ENCODE peak calls at places on chromosomes 5 and 9, in six cellular contexts. V, B, X, G, F and C are unnamed samples.

GRCh38 chr9:136117291-136118060 is 1.2 kb downstream of the TMEM250 start:
- DNase-seq in V (no peak), B (peak), X (peak), G (no peak), F (no peak), C (peak)

GRCh38 chr5:118545050-118545449 is 443.3 kb downstream of the DTWD2 start:
- DNase-seq in V (no peak), B (no peak), X (no peak), G (no peak), F (no peak), C (no peak)

GRCh38 chr5:104189031-104189430 is 626.4 kb upstream of the NUDT12 start:
- DNase-seq in V (no peak), B (no peak), X (no peak), G (no peak), F (no peak), C (no peak)

GRCh38 chr5:132260714-132261615 is 3.5 kb downstream of the PDLIM4 start:
- DNase-seq in V (no peak), B (no peak), X (peak), G (peak), F (peak), C (no peak)

GRCh38 chr5:137617806-137618205 is 118.1 kb downstream of the KLHL3 start:
- DNase-seq in V (no peak), B (no peak), X (no peak), G (no peak), F (no peak), C (no peak)

GRCh38 chr9:103014242-103014641 is 19.1 kb downstream of the CYLC2 start:
- DNase-seq in V (no peak), B (no peak), X (no peak), G (no peak), F (no peak), C (no peak)

GRCh38 chr9:86563350-86563749 is 209.1 kb upstream of the TUT7 start:
- DNase-seq in V (no peak), B (no peak), X (no peak), G (no peak), F (no peak), C (no peak)

GRCh38 chr9:71760901-71761300 is 7.4 kb downstream of the CEMIP2 start:
- DNase-seq in V (no peak), B (no peak), X (no peak), G (no peak), F (no peak), C (no peak)

GRCh38 chr5:132484386-132484715 is 6.2 kb downstream of the IRF1 start:
- DNase-seq in V (peak), B (no peak), X (peak), G (no peak), F (no peak), C (no peak)

GRCh38 chr5:36936309-36936708 is 59.7 kb downstream of the NIPBL start:
- DNase-seq in V (no peak), B (no peak), X (no peak), G (no peak), F (no peak), C (no peak)

GRCh38 chr9:128550226-128550625 is 2.2 kb upstream of the SPTAN1 start:
- DNase-seq in V (no peak), B (no peak), X (no peak), G (no peak), F (no peak), C (no peak)

GRCh38 chr9:128551652-128552152 is 685 bp upstream of the SPTAN1 start:
- DNase-seq in V (no peak), B (no peak), X (no peak), G (no peak), F (no peak), C (no peak)

GRCh38 chr9:128552744-128553221 is 396 bp downstream of the SPTAN1 start:
- DNase-seq in V (peak), B (peak), X (peak), G (peak), F (no peak), C (peak)

GRCh38 chr9:128552153-128552743 is at the start of gene SPTAN1:
- DNase-seq in V (peak), B (peak), X (peak), G (peak), F (peak), C (peak)

DNA sequence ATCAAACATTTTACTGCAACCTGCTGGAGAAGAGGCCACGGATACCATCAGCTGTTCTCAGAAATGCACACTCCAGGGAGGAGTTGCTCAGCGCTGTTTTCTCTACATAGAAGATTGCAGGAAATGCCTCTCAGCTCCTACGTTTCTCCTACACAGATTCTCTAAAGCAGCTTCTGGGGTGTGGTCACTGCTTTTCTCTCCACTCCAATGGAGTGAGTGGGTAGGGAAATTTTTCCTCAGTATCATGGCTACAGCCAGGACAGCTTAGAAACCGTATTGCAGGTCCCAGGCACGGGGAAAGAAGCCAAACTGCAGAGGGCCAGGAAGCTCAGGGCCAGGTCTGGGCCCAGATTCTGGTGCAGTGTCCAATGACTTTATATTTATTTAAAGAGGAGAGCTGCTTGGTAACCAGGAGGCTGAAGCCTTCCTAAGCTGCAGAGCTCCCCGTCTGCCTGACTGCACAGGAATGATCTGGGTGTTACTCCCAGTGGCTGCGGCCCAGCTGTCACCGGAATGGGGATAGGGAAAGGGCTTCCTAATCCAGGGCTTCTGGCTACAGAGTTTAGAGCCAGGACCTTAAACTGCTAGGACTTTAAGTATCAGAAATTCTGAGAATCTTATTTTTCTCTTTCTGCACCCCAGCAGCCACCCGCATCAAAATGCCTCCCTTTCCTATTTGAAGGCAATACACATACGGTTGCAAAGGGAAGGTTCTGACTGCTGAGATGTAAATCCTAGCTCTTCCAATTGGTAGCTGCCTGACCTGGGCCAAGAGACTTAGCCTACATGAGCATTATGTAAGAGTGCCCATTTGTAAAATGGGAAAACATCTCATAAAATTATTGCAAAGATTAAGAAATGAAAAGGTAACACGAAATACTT is 1.4 kb upstream of the SPTAN1 start:
- DNase-seq in V (no peak), B (no peak), X (no peak), G (no peak), F (no peak), C (no peak)
- TF ChIP-seq POLR2AphosphoS5 in V (no peak), B (no peak), X (no peak), G (no peak), F (no peak), C (no peak)

GRCh38 chr9:88987646-88988045 is 3.6 kb upstream of the S1PR3 start:
- DNase-seq in V (no peak), B (no peak), X (no peak), G (no peak), F (no peak), C (no peak)

GRCh38 chr9:88991066-88992030 is at the start of gene S1PR3:
- DNase-seq in V (no peak), B (peak), X (peak), G (peak), F (no peak), C (peak)

GRCh38 chr9:88989961-88990570 is 1.2 kb upstream of the S1PR3 start:
- DNase-seq in V (no peak), B (no peak), X (no peak), G (no peak), F (no peak), C (no peak)

GRCh38 chr9:88990721-88991065 is 575 bp upstream of the S1PR3 start:
- DNase-seq in V (no peak), B (no peak), X (no peak), G (no peak), F (no peak), C (no peak)

GRCh38 chr9:88988796-88989641 is 2.2 kb upstream of the S1PR3 start:
- DNase-seq in V (no peak), B (no peak), X (no peak), G (no peak), F (no peak), C (peak)
- TF ChIP-seq POLR2AphosphoS5 in V (no peak), B (no peak), X (no peak), G (no peak), F (no peak), C (no peak)

DNA sequence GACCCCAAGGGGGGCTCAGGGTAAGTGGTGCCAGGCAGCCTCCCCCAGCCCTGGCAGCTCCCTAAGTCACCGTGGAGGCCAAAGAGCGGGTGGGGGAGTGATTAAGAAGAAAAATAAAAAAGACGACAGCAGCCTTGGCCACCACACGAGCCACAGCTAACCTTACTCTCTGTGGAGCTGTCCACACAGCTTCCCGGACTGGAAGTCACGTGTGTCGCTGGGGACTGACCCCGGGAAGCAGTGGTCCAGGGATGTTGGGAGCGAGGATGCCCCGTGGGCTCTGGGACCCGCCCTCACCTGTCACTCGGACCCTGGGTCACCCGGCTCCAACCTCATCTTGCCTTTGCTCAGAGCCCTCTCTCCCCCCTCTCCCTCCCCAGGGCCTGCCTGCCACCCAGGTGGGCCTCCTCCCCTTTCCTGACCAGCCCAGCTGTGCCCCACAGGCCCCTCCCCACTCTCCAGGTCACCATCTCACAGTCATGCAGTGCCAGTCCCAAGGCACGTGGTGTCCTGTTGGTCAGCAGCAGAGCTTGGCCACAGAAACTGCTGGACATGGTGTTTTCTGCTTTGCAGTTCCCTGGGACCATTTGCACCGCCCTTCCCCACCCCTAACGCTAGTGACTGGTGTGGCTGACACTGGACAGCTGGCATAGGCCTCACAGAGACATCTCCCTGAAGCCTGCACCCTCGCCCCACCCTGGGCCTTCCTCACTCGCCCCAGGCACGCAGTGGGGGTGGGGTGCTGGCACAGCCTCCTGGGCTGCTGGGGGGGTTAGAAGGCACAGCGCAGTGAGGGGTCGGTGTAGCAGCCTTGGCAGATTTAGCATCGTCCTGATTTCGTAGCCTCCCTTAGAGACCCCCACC is 9.8 kb upstream of the EXOC3 start:
- DNase-seq in V (no peak), B (no peak), X (peak), G (no peak), F (no peak), C (no peak)
- TF ChIP-seq POLR2AphosphoS5 in V (no peak), B (no peak), X (no peak), G (no peak), F (peak), C (no peak)

GRCh38 chr5:151024440-151024839 is 4.0 kb downstream of the GPX3 start:
- DNase-seq in V (no peak), B (no peak), X (no peak), G (no peak), F (no peak), C (no peak)

GRCh38 chr5:151026674-151027073 is 6.3 kb downstream of the GPX3 start:
- DNase-seq in V (no peak), B (no peak), X (no peak), G (no peak), F (no peak), C (no peak)

GRCh38 chr5:151027961-151028479 is 7.6 kb downstream of the GPX3 start:
- DNase-seq in V (no peak), B (no peak), X (no peak), G (no peak), F (no peak), C (no peak)

GRCh38 chr5:151024894-151025606 is 4.7 kb downstream of the GPX3 start:
- DNase-seq in V (no peak), B (no peak), X (no peak), G (no peak), F (no peak), C (no peak)

GRCh38 chr5:151026088-151026487 is 5.7 kb downstream of the GPX3 start:
- DNase-seq in V (no peak), B (no peak), X (no peak), G (no peak), F (no peak), C (no peak)
- TF ChIP-seq POLR2AphosphoS5 in V (no peak), B (no peak), X (no peak), G (no peak), F (no peak), C (no peak)